ENCODE peak calls at places on chromosome 21, in ten cellular contexts. R is psoas muscle, N is breast epithelium, A is bronchial epithelial cell, K is heart right ventricle, G is NB4, X is AG04449, B is uterus, D is hepatocyte, J is fibroblast of lung. V is an unnamed sample.

GRCh38 chr21:37455504-37455911 is 88.9 kb downstream of the DYRK1A start:
- DNase-seq in D (no peak), X (no peak), G (no peak), R (no peak), K (no peak), B (no peak), N (no peak), A (no peak), J (no peak), V (no peak)

GRCh38 chr21:41845310-41846032 is 33.7 kb downstream of the PRDM15 start:
- DNase-seq in G (no peak), J (peak), D (no peak), B (no peak), X (no peak), R (no peak), K (no peak), N (no peak), A (no peak), V (no peak)

GRCh38 chr21:35226960-35227741 is 178.0 kb upstream of the RUNX1 start:
- DNase-seq in R (no peak), A (no peak), G (peak), J (no peak), B (no peak), N (no peak), X (no peak), K (no peak), D (no peak), V (no peak)

GRCh38 chr21:42382915-42383314 is 12.9 kb downstream of the TMPRSS3 start:
- DNase-seq in J (no peak), N (no peak), A (no peak), G (no peak), X (no peak), B (no peak), K (no peak), D (no peak), R (no peak), V (no peak)

GRCh38 chr21:16323586-16323985 is 593.8 kb downstream of the USP25 start:
- DNase-seq in B (no peak), J (peak), N (no peak), X (peak), K (no peak), D (no peak), R (no peak), A (no peak), G (no peak), V (no peak)

GRCh38 chr21:43362306-43362927 is 64.5 kb downstream of the SIK1 start:
- DNase-seq in J (peak), B (peak), R (peak), A (no peak), G (peak), N (no peak), D (peak), K (peak), X (peak), V (peak)

GRCh38 chr21:40846566-40847411 is at the start of gene DSCAM:
- DNase-seq in B (no peak), D (peak), R (no peak), A (peak), G (no peak), N (no peak), K (no peak), X (no peak), J (peak), V (peak)

GRCh38 chr21:35796834-35797233 is 263.5 kb downstream of the SETD4 start:
- DNase-seq in D (no peak), N (no peak), K (no peak), A (no peak), B (no peak), G (no peak), R (no peak), J (no peak), X (no peak), V (no peak)

GRCh38 chr21:28333455-28334108 is 659.1 kb downstream of the LTN1 start:
- DNase-seq in G (no peak), D (no peak), K (no peak), X (no peak), A (peak), J (peak), B (no peak), N (no peak), R (no peak), V (peak)

GRCh38 chr21:34639882-34640788 is 25.2 kb upstream of the RCAN1 start:
- DNase-seq in R (no peak), A (no peak), D (no peak), G (no peak), N (no peak), K (no peak), B (no peak), J (no peak), X (no peak), V (peak)

GRCh38 chr21:31873275-31873695 is 465 bp downstream of the HUNK start:
- DNase-seq in J (no peak), N (no peak), X (no peak), K (no peak), B (no peak), R (peak), D (peak), A (no peak), G (peak), V (no peak)

GRCh38 chr21:32096411-32096810 is 182.4 kb downstream of the MIS18A start:
- DNase-seq in A (no peak), N (no peak), G (peak), K (no peak), D (no peak), X (no peak), B (no peak), J (no peak), R (no peak), V (no peak)

GRCh38 chr21:28590026-28590425 is 402.7 kb downstream of the LTN1 start:
- DNase-seq in A (no peak), G (no peak), R (no peak), J (no peak), K (no peak), N (no peak), D (no peak), X (no peak), B (no peak), V (no peak)

GRCh38 chr21:41662161-41662560 is 104.7 kb downstream of the RIPK4 start:
- DNase-seq in D (no peak), R (no peak), B (no peak), A (no peak), K (no peak), X (no peak), N (no peak), J (no peak), G (no peak), V (no peak)

GRCh38 chr21:41369105-41369914 is 7.5 kb downstream of the MX2 start:
- DNase-seq in D (peak), J (no peak), A (no peak), N (peak), X (no peak), R (peak), G (peak), K (peak), B (peak), V (no peak)

GRCh38 chr21:16773206-16773605 is 739.6 kb upstream of the CXADR start:
- DNase-seq in B (no peak), G (no peak), X (peak), R (no peak), K (no peak), A (peak), D (no peak), N (no peak), J (peak), V (no peak)

GRCh38 chr21:35565204-35565611 is 495.1 kb downstream of the SETD4 start:
- DNase-seq in R (peak), J (peak), D (peak), A (peak), B (no peak), G (peak), X (peak), N (no peak), K (peak), V (peak)

GRCh38 chr21:42818328-42818749 is 61.0 kb downstream of the WDR4 start:
- DNase-seq in X (no peak), D (peak), B (peak), J (peak), R (peak), G (peak), A (peak), N (peak), K (peak), V (peak)

GRCh38 chr21:34352556-34352955 is 11.2 kb upstream of the KCNE2 start:
- DNase-seq in G (no peak), D (no peak), K (no peak), R (no peak), J (no peak), A (no peak), X (no peak), N (no peak), B (no peak), V (no peak)

GRCh38 chr21:34983680-34984086 is 65.4 kb downstream of the RUNX1 start:
- DNase-seq in K (no peak), N (no peak), X (no peak), J (peak), D (no peak), B (no peak), A (peak), G (peak), R (no peak), V (peak)

GRCh38 chr21:36708512-36709029 is 9.7 kb downstream of the SIM2 start:
- DNase-seq in X (no peak), D (no peak), K (no peak), N (peak), G (no peak), J (no peak), B (no peak), R (no peak), A (no peak), V (no peak)

GRCh38 chr21:27776925-27777553 is 810.2 kb upstream of the ADAMTS5 start:
- DNase-seq in A (no peak), B (peak), J (no peak), N (no peak), R (no peak), D (no peak), K (peak), X (no peak), G (no peak), V (no peak)

GRCh38 chr21:42097860-42098259 is 26.7 kb downstream of the UMODL1 start:
- DNase-seq in N (no peak), B (no peak), G (peak), A (peak), X (peak), R (no peak), J (peak), K (peak), D (peak), V (peak)

GRCh38 chr21:36966066-36966845 is at the start of gene HLCS:
- DNase-seq in K (peak), N (peak), D (peak), R (peak), X (no peak), J (peak), B (peak), G (peak), A (peak), V (peak)

GRCh38 chr21:36640260-36641244 is 58.4 kb upstream of the SIM2 start:
- DNase-seq in X (no peak), J (peak), G (peak), A (peak), R (no peak), D (no peak), K (no peak), B (no peak), N (no peak), V (no peak)

GRCh38 chr21:40841524-40842196 is 5.3 kb downstream of the DSCAM start:
- DNase-seq in B (no peak), A (peak), X (no peak), J (peak), N (no peak), D (peak), G (peak), K (peak), R (no peak), V (peak)

GRCh38 chr21:10521091-10521598 is at the start of gene TPTE:
- DNase-seq in N (no peak), R (no peak), J (no peak), K (no peak), D (no peak), A (no peak), G (no peak), X (no peak), B (no peak), V (no peak)

GRCh38 chr21:16082038-16082816 is 352.4 kb downstream of the USP25 start:
- DNase-seq in A (peak), B (no peak), N (no peak), K (no peak), D (peak), G (peak), X (no peak), J (no peak), R (no peak), V (peak)

GRCh38 chr21:42336065-42336464 is 14.7 kb downstream of the TFF2 start:
- DNase-seq in B (no peak), D (no peak), A (peak), G (no peak), X (no peak), R (no peak), K (no peak), N (no peak), J (peak), V (peak)

GRCh38 chr21:42317341-42317741 is 2.1 kb upstream of the TFF3 start:
- DNase-seq in A (no peak), G (peak), N (no peak), D (no peak), X (no peak), K (no peak), J (no peak), B (no peak), R (no peak), V (no peak)

GRCh38 chr21:35324372-35325220 is 275.5 kb upstream of the RUNX1 start:
- DNase-seq in R (no peak), K (no peak), X (peak), B (no peak), G (no peak), J (peak), A (peak), N (no peak), D (peak), V (peak)

GRCh38 chr21:34737115-34737514 is 68.3 kb downstream of the CLIC6 start:
- DNase-seq in A (no peak), J (peak), N (no peak), B (no peak), K (no peak), G (no peak), X (no peak), R (no peak), D (no peak), V (peak)

GRCh38 chr21:36807421-36808004 is 108.6 kb downstream of the SIM2 start:
- DNase-seq in K (no peak), X (no peak), B (no peak), A (no peak), R (no peak), N (no peak), J (no peak), D (no peak), G (no peak), V (no peak)

GRCh38 chr21:43270800-43271261 is 102.0 kb downstream of the CRYAA start:
- DNase-seq in K (no peak), J (peak), D (no peak), B (no peak), X (no peak), R (peak), G (no peak), N (no peak), A (no peak), V (no peak)

GRCh38 chr21:45032332-45032731 is 42.0 kb upstream of the ADARB1 start:
- DNase-seq in R (no peak), A (no peak), N (no peak), J (no peak), X (no peak), K (no peak), G (no peak), D (peak), B (no peak), V (no peak)

GRCh38 chr21:45032977-45033705 is 41.2 kb upstream of the ADARB1 start:
- DNase-seq in X (no peak), R (no peak), N (no peak), A (no peak), G (peak), B (no peak), K (no peak), J (no peak), D (peak), V (no peak)

GRCh38 chr21:45034556-45035476 is 39.6 kb upstream of the ADARB1 start:
- DNase-seq in N (no peak), R (no peak), B (peak), K (no peak), J (no peak), A (no peak), X (no peak), G (no peak), D (no peak), V (peak)

GRCh38 chr21:45035477-45035848 is 38.9 kb upstream of the ADARB1 start:
- DNase-seq in B (no peak), K (no peak), X (no peak), G (no peak), N (no peak), D (no peak), J (no peak), R (no peak), A (no peak), V (no peak)

DNA sequence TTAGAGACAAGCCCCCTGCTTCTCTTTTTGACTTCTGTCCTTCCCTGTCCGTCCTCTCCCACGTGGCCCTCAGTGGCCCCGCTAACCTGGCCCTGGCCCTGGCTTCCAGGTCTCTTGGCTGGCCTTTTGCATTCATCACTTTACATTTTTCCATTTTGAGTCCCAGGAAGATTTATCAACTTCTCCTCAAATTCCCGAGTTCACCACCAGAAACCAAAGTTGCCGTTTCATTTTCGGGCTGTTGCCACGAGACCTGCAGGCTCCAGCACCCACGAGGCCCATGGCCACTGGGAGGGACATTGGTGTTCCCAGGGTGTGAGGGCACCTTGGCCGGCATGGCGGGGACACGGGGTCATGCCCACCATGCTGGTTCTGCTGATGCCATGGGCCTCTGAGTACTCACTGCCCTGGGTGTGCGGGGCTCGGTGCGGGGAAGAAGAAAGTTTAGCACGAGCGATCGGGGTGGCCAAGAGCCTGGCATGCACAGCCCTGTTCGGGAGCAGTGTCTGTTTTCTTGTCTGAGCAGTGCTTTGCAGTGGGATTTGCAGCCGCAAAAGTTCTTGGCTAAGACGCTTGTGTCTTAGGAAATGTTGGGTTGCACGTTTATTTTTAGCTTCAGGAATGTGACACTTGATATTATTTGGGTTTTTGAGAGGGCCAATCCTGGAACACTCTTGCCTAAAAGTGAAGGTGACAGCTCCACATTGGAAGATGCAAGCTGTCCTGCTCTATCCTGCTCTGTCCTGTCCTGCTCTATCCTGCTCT is 40.4 kb upstream of the ADARB1 start:
- DNase-seq in R (peak), K (no peak), B (no peak), N (no peak), X (no peak), D (peak), G (no peak), J (no peak), A (peak), V (no peak)
- H3K4me3 ChIP-seq in R (peak), K (no peak), B (peak), N (peak), X (no peak), D (no peak), G (no peak), J (peak), A (no peak), V (no peak)

DNA sequence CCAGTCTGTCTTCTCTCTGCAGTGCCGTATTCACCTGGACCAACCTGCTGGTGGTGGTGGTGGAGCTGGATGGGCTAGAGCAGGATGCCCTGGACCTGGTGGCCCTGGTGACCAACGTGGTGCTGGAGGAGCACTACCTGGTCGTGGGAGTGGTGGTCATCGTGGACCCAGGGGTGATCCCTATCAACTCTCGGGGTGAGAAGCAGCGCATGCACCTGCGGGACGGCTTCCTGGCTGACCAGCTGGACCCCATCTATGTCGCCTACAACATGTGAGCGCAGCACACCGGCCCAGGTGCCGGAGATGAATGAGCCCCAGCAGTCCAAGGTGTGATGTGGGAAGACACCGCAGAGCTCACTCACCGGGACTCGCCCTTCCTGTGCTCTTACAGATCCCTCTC is 37.5 kb downstream of the S100B start:
- DNase-seq in B (no peak), D (no peak), N (no peak), X (no peak), J (no peak), A (no peak), K (no peak), R (no peak), G (no peak), V (no peak)
- TF ChIP-seq CTCF in B (no peak), D (no peak), N (no peak), X (no peak), J (no peak), A (no peak), K (no peak), R (no peak), G (no peak), V (no peak)

GRCh38 chr21:26553921-26554320 is 19.2 kb downstream of the CYYR1 start:
- DNase-seq in J (no peak), R (no peak), D (no peak), K (no peak), A (no peak), N (no peak), B (no peak), G (no peak), X (no peak), V (no peak)
- H3K4me3 ChIP-seq in J (no peak), R (no peak), D (no peak), K (no peak), A (no peak), N (no peak), B (no peak), G (no peak), X (no peak), V (no peak)

GRCh38 chr21:33302796-33303195 is 22.0 kb upstream of the IFNAR1 start:
- DNase-seq in X (no peak), R (no peak), D (no peak), A (no peak), N (no peak), G (no peak), B (no peak), J (no peak), K (no peak), V (no peak)
- TF ChIP-seq CTCF in X (no peak), R (no peak), D (no peak), A (no peak), N (no peak), G (no peak), B (no peak), J (no peak), K (no peak), V (no peak)

GRCh38 chr21:44528634-44528995 is 11.4 kb downstream of the KRTAP10-1 start:
- DNase-seq in B (no peak), N (no peak), K (no peak), D (no peak), J (no peak), A (no peak), X (no peak), R (no peak), G (no peak), V (no peak)

GRCh38 chr21:44529011-44529421 is 11.0 kb downstream of the KRTAP10-1 start:
- DNase-seq in G (no peak), B (peak), J (no peak), A (no peak), R (no peak), X (no peak), K (no peak), D (no peak), N (peak), V (no peak)

GRCh38 chr21:44526096-44526997 is 13.6 kb downstream of the KRTAP10-1 start:
- DNase-seq in J (no peak), A (no peak), D (no peak), R (no peak), K (no peak), N (peak), B (no peak), X (no peak), G (no peak), V (no peak)

GRCh38 chr21:44527983-44528633 is 11.9 kb downstream of the KRTAP10-1 start:
- DNase-seq in J (no peak), N (peak), D (no peak), G (no peak), A (no peak), X (no peak), K (no peak), R (no peak), B (peak), V (no peak)

GRCh38 chr21:44527156-44527982 is 12.6 kb downstream of the KRTAP10-1 start:
- DNase-seq in A (no peak), D (no peak), R (peak), J (no peak), G (no peak), B (peak), X (no peak), K (no peak), N (peak), V (no peak)
- H3K4me3 ChIP-seq in A (no peak), D (no peak), R (no peak), J (no peak), G (no peak), B (no peak), X (no peak), K (no peak), N (no peak), V (no peak)

GRCh38 chr21:39109163-39109530 is 74.1 kb downstream of the PSMG1 start:
- DNase-seq in J (no peak), K (no peak), R (no peak), B (no peak), G (no peak), A (no peak), N (no peak), D (no peak), X (no peak), V (no peak)

GRCh38 chr21:39105836-39106235 is 77.4 kb downstream of the PSMG1 start:
- DNase-seq in N (no peak), R (no peak), B (no peak), D (no peak), G (no peak), J (no peak), A (no peak), X (no peak), K (no peak), V (peak)

GRCh38 chr21:39108291-39109162 is 74.7 kb downstream of the PSMG1 start:
- DNase-seq in J (no peak), D (no peak), B (no peak), K (no peak), G (no peak), A (no peak), X (no peak), R (no peak), N (no peak), V (no peak)

GRCh38 chr21:39106881-39107462 is 76.3 kb downstream of the PSMG1 start:
- DNase-seq in R (no peak), B (no peak), X (no peak), D (no peak), G (no peak), J (no peak), A (no peak), K (no peak), N (no peak), V (no peak)

GRCh38 chr21:39107739-39108138 is 75.5 kb downstream of the PSMG1 start:
- DNase-seq in N (no peak), B (no peak), K (no peak), R (no peak), G (no peak), A (no peak), X (no peak), D (no peak), J (no peak), V (no peak)
- TF ChIP-seq CTCF in N (no peak), B (no peak), K (no peak), R (no peak), G (no peak), A (no peak), X (no peak), D (no peak), J (no peak), V (no peak)

V was measured in epithelial cell of esophagus.